ENCODE peak calls at places on chromosomes 1 and 21, in six cellular contexts. One of them, this sample, is unnamed.

GRCh38 chr1:104264506-104264905 is 514.8 kb downstream of the AMY1C start:
- DNase-seq in astrocyte: no peak
- DNase-seq in GM23338: no peak
- DNase-seq in mammary epithelial cell: peak
- DNase-seq in HCT116: no peak
- DNase-seq in PC-9: no peak
- DNase-seq in this sample: no peak

GRCh38 chr1:47804127-47804526 is 193.1 kb downstream of the TRABD2B start:
- DNase-seq in astrocyte: no peak
- DNase-seq in GM23338: no peak
- DNase-seq in mammary epithelial cell: no peak
- DNase-seq in HCT116: no peak
- DNase-seq in PC-9: no peak
- DNase-seq in this sample: no peak

GRCh38 chr21:35048183-35048601 is 910 bp downstream of the RUNX1 start:
- DNase-seq in astrocyte: peak
- DNase-seq in GM23338: no peak
- DNase-seq in mammary epithelial cell: peak
- DNase-seq in HCT116: no peak
- DNase-seq in PC-9: peak
- DNase-seq in this sample: no peak

GRCh38 chr21:16070207-16070651 is 340.4 kb downstream of the USP25 start:
- DNase-seq in astrocyte: peak
- DNase-seq in GM23338: no peak
- DNase-seq in mammary epithelial cell: no peak
- DNase-seq in HCT116: no peak
- DNase-seq in PC-9: no peak
- DNase-seq in this sample: no peak

GRCh38 chr1:22731924-22732522 is 21.4 kb downstream of the EPHB2 start:
- DNase-seq in astrocyte: no peak
- DNase-seq in GM23338: peak
- DNase-seq in mammary epithelial cell: no peak
- DNase-seq in HCT116: no peak
- DNase-seq in PC-9: no peak
- DNase-seq in this sample: no peak

GRCh38 chr1:179142889-179143299 is 61.0 kb downstream of the TOR3A start:
- DNase-seq in astrocyte: peak
- DNase-seq in GM23338: no peak
- DNase-seq in mammary epithelial cell: peak
- DNase-seq in HCT116: peak
- DNase-seq in PC-9: peak
- DNase-seq in this sample: no peak

GRCh38 chr1:11606775-11607174 is 47.5 kb downstream of the FBXO2 start:
- DNase-seq in astrocyte: no peak
- DNase-seq in GM23338: no peak
- DNase-seq in mammary epithelial cell: no peak
- DNase-seq in HCT116: no peak
- DNase-seq in PC-9: no peak
- DNase-seq in this sample: no peak

GRCh38 chr1:213683529-213683928 is 304.2 kb upstream of the PROX1 start:
- DNase-seq in astrocyte: no peak
- DNase-seq in GM23338: no peak
- DNase-seq in mammary epithelial cell: no peak
- DNase-seq in HCT116: no peak
- DNase-seq in PC-9: no peak
- DNase-seq in this sample: no peak

GRCh38 chr1:173475564-173476196 is 1.5 kb upstream of the PRDX6 start:
- DNase-seq in astrocyte: peak
- DNase-seq in GM23338: no peak
- DNase-seq in mammary epithelial cell: peak
- DNase-seq in HCT116: no peak
- DNase-seq in PC-9: no peak
- DNase-seq in this sample: no peak

GRCh38 chr1:29671446-29671845 is 435.1 kb downstream of the PTPRU start:
- DNase-seq in astrocyte: no peak
- DNase-seq in GM23338: no peak
- DNase-seq in mammary epithelial cell: no peak
- DNase-seq in HCT116: no peak
- DNase-seq in PC-9: no peak
- DNase-seq in this sample: no peak

GRCh38 chr1:59116920-59117542 is 179.9 kb upstream of the FGGY start:
- DNase-seq in astrocyte: peak
- DNase-seq in GM23338: peak
- DNase-seq in mammary epithelial cell: no peak
- DNase-seq in HCT116: no peak
- DNase-seq in PC-9: no peak
- DNase-seq in this sample: no peak

GRCh38 chr1:46394872-46395465 is 852 bp downstream of the FAAH start:
- DNase-seq in astrocyte: no peak
- DNase-seq in GM23338: no peak
- DNase-seq in mammary epithelial cell: no peak
- DNase-seq in HCT116: no peak
- DNase-seq in PC-9: no peak
- DNase-seq in this sample: no peak
- TF ChIP-seq EZH2 in astrocyte: no peak
- TF ChIP-seq EZH2 in GM23338: no peak
- TF ChIP-seq EZH2 in mammary epithelial cell: no peak
- TF ChIP-seq EZH2 in HCT116: no peak
- TF ChIP-seq EZH2 in PC-9: no peak
- TF ChIP-seq EZH2 in this sample: no peak

GRCh38 chr1:1173793-1174415 is at the start of gene TTLL10:
- DNase-seq in astrocyte: no peak
- DNase-seq in GM23338: peak
- DNase-seq in mammary epithelial cell: no peak
- DNase-seq in HCT116: no peak
- DNase-seq in PC-9: no peak
- DNase-seq in this sample: no peak
- TF ChIP-seq EZH2 in astrocyte: peak
- TF ChIP-seq EZH2 in GM23338: no peak
- TF ChIP-seq EZH2 in mammary epithelial cell: no peak
- TF ChIP-seq EZH2 in HCT116: no peak
- TF ChIP-seq EZH2 in PC-9: no peak
- TF ChIP-seq EZH2 in this sample: no peak

DNA sequence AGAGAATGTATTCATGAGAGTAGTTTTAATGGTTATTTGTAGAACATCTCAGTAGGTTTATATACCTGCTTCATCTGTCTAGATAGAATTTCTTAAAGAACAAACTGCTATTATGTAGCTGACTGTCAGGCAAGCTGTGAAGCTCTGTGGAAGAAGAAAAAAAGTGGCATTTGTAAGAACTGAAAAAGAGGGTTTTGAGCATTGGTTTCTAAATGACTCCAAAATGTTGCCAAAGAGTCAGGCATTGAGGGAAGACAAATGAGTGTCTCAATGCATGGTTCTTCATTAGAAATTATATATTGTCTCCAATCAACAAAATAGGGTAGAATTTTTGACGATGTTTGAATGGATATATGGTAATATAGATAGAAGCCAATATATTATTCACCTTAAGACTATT is 1276.1 kb downstream of the KCNT2 start:
- DNase-seq in astrocyte: no peak
- DNase-seq in GM23338: no peak
- DNase-seq in mammary epithelial cell: no peak
- DNase-seq in HCT116: no peak
- DNase-seq in PC-9: no peak
- DNase-seq in this sample: no peak
- TF ChIP-seq EZH2 in astrocyte: no peak
- TF ChIP-seq EZH2 in GM23338: no peak
- TF ChIP-seq EZH2 in mammary epithelial cell: no peak
- TF ChIP-seq EZH2 in HCT116: no peak
- TF ChIP-seq EZH2 in PC-9: no peak
- TF ChIP-seq EZH2 in this sample: no peak

GRCh38 chr1:52629021-52629643 is 3.8 kb upstream of the SHISAL2A start:
- DNase-seq in astrocyte: no peak
- DNase-seq in GM23338: peak
- DNase-seq in mammary epithelial cell: no peak
- DNase-seq in HCT116: no peak
- DNase-seq in PC-9: peak
- DNase-seq in this sample: no peak
- TF ChIP-seq EZH2 in astrocyte: no peak
- TF ChIP-seq EZH2 in GM23338: no peak
- TF ChIP-seq EZH2 in mammary epithelial cell: no peak
- TF ChIP-seq EZH2 in HCT116: no peak
- TF ChIP-seq EZH2 in PC-9: no peak
- TF ChIP-seq EZH2 in this sample: no peak

This sample was measured in GM12878.